ENCODE peak calls at places on chromosome 20, in seven cellular contexts. I is suprapubic skin, Y is A549, J is K562, D is endothelial cell of umbilical vein, H is HepG2, C is sigmoid colon. Q is an unnamed sample.

GRCh38 chr20:14521436-14521835 is 184.0 kb upstream of the FLRT3 start:
- DNase-seq in D (no peak), I (no peak), Y (peak), H (no peak), J (no peak), C (no peak), Q (no peak)

GRCh38 chr20:63099426-63100267 is 92.9 kb upstream of the BHLHE23 start:
- DNase-seq in I (peak), Y (peak), J (no peak), D (no peak), H (no peak), C (peak), Q (no peak)

GRCh38 chr20:12047838-12048432 is 130.2 kb downstream of the BTBD3 start:
- DNase-seq in I (no peak), C (no peak), H (no peak), J (no peak), Y (no peak), D (peak), Q (no peak)

GRCh38 chr20:62875419-62876355 is 14.1 kb upstream of the TCFL5 start:
- DNase-seq in I (peak), Y (peak), D (peak), C (peak), J (peak), H (peak), Q (peak)

GRCh38 chr20:325889-326644 is 715 bp downstream of the SOX12 start:
- DNase-seq in C (peak), H (peak), D (peak), J (peak), I (peak), Y (peak), Q (peak)

GRCh38 chr20:48284837-48285236 is 499.6 kb upstream of the SULF2 start:
- DNase-seq in C (no peak), D (no peak), J (no peak), Y (peak), I (no peak), H (peak), Q (no peak)

GRCh38 chr20:20561172-20561571 is 151.3 kb downstream of the RALGAPA2 start:
- DNase-seq in H (no peak), J (no peak), Y (no peak), D (no peak), C (no peak), I (no peak), Q (no peak)

GRCh38 chr20:62761058-62761758 is 35.1 kb upstream of the MRGBP start:
- DNase-seq in C (peak), Y (no peak), I (no peak), D (no peak), H (no peak), J (no peak), Q (no peak)

GRCh38 chr20:33059741-33060390 is 6.2 kb downstream of the BPIFB3 start:
- DNase-seq in J (no peak), H (no peak), Y (no peak), I (no peak), C (no peak), D (no peak), Q (no peak)

GRCh38 chr20:2470051-2470431 is 548 bp downstream of the SNRPB start:
- DNase-seq in D (peak), J (peak), I (peak), H (peak), Y (peak), C (no peak), Q (no peak)

GRCh38 chr20:5654557-5654956 is 95.6 kb upstream of the SHLD1 start:
- DNase-seq in J (peak), Y (peak), I (no peak), C (no peak), H (peak), D (peak), Q (no peak)

GRCh38 chr20:61562897-61563504 is 310.9 kb downstream of the CDH4 start:
- DNase-seq in I (no peak), H (no peak), J (no peak), D (no peak), Y (no peak), C (no peak), Q (no peak)

GRCh38 chr20:51492167-51493092 is 50.1 kb downstream of the NFATC2 start:
- DNase-seq in Y (no peak), I (peak), J (peak), D (peak), H (no peak), C (no peak), Q (peak)

GRCh38 chr20:31709939-31710338 is 12.7 kb downstream of the BCL2L1 start:
- DNase-seq in Y (no peak), J (no peak), D (no peak), H (peak), C (peak), I (no peak), Q (no peak)

GRCh38 chr20:8079976-8080375 is 52.1 kb upstream of the PLCB1 start:
- DNase-seq in Y (no peak), D (no peak), J (no peak), C (no peak), H (no peak), I (no peak), Q (no peak)

GRCh38 chr20:61953789-61954125 is 111.9 kb downstream of the TAF4 start:
- DNase-seq in I (no peak), H (no peak), J (no peak), Y (no peak), D (no peak), C (no peak), Q (no peak)

GRCh38 chr20:10094566-10095173 is 59.9 kb downstream of the ANKEF1 start:
- DNase-seq in D (no peak), H (no peak), C (no peak), I (no peak), J (no peak), Y (peak), Q (no peak)

DNA sequence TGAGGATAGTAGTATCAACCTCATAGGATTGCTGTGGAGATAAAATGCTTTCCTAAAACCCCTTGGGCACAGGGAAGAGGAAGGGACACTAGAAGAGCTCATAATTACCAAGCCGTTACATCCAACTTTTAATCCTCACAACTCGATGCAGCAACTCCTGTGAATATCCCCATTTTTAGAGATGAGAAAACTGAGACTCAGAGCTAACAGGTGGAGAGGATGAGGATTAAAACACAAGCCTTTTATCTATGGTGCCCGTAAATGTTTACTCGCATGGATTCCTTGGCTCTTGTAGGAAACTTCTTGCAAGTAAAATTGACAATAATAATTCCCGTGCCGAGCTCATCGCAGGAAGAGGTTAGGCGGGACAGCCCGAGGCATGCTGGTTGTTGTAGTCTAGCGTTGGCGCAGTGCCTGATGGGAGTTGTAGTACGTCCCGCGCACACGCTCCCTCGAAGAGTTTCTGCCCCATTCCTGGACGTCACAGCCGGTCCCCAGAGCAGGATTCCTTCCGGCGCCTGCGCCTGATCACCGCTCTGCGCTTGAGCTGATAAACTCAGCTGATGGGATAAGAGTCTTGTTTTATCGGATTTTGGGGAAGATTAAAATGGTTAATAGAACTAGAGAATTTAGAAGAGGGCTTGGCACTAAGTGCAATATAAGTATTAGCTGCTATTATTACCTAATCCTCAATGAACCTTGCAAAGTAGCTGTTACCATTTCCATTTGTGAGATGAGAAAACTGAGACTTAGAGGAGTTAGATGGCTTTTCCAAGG is 2.8 kb upstream of the UBE2V1 start:
- DNase-seq in I (peak), C (peak), J (peak), D (peak), H (peak), Y (peak), Q (peak)
- H3K27ac ChIP-seq in I (peak), C (peak), J (peak), D (peak), H (peak), Y (peak), Q (peak)

GRCh38 chr20:41694796-41695195 is 76.6 kb upstream of the CHD6 start:
- DNase-seq in D (no peak), I (no peak), H (no peak), J (peak), C (no peak), Y (no peak), Q (no peak)

GRCh38 chr20:41693136-41693979 is 75.2 kb upstream of the CHD6 start:
- DNase-seq in H (peak), Y (peak), J (peak), D (peak), C (peak), I (peak), Q (peak)

GRCh38 chr20:41690702-41691101 is 72.5 kb upstream of the CHD6 start:
- DNase-seq in I (no peak), H (no peak), J (peak), D (no peak), C (no peak), Y (no peak), Q (no peak)

GRCh38 chr20:41696428-41696827 is 78.3 kb upstream of the CHD6 start:
- DNase-seq in C (no peak), D (no peak), Y (no peak), J (peak), H (no peak), I (no peak), Q (no peak)

DNA sequence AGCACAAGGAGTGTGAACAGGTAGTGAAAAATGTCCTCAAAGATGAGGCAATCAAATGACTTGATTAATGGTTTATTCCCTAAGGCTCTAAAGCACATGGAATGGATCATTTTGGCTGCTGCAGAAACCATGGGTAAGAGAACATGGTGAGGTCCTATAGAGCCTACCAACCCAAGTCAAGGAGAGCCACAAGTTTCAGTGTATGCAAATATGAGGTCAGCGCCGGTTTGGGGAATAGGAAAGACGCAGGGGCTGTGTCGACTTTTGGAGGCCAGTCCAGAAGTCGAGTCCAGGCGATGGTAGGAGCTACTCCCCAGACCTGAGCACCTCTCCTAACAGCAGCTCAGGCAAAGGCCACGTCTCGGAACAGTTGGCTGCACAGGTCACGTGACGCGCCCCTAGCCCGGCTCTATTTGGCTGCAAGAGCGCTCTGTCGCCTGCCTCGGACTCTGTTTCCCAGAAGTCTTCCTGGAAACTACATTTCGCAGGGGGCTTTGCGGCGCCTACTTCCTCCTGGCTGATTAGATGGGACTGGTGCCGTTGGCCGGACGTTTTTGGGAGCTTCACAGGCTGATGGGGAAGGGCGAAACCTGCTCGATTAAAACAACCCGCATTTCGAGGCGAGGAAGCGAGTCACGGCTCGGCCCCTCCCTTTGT is 74.4 kb upstream of the CHD6 start:
- DNase-seq in D (peak), H (peak), Y (peak), I (peak), J (peak), C (peak), Q (peak)
- TF ChIP-seq POLR2A in D (no peak), H (peak), Y (no peak), I (no peak), J (no peak), C (no peak), Q (no peak)

GRCh38 chr20:57612436-57612835 is 7.8 kb downstream of the ZBP1 start:
- DNase-seq in Y (no peak), H (no peak), I (peak), D (no peak), C (no peak), J (no peak), Q (no peak)
- H3K27ac ChIP-seq in Y (no peak), H (no peak), I (no peak), D (no peak), C (no peak), J (no peak), Q (no peak)

GRCh38 chr20:46359233-46359751 is 47.1 kb downstream of the ELMO2 start:
- DNase-seq in H (no peak), Y (no peak), D (no peak), J (no peak), I (no peak), C (no peak), Q (no peak)
- TF ChIP-seq POLR2A in H (no peak), Y (no peak), D (no peak), J (no peak), I (no peak), C (no peak), Q (no peak)